ENCODE peak calls at places on chromosomes 16 and 17, in nine cellular contexts. E is body of pancreas, R is H1, Z is K562, F is breast epithelium, P is A549, U is vagina, Q is GM12878, W is tibial nerve. T is an unnamed sample.

GRCh38 chr16:68345351-68345810 is 34.6 kb downstream of the PRMT7 start:
- DNase-seq in P (no peak), Q (no peak), U (no peak), Z (no peak), R (no peak), W (no peak), F (no peak), E (no peak), T (no peak)

GRCh38 chr16:1989826-1990335 is at the start of gene SYNGR3:
- DNase-seq in F (no peak), Q (no peak), U (no peak), Z (peak), W (no peak), R (no peak), P (no peak), E (no peak), T (no peak)

GRCh38 chr16:81817789-81818304 is 38.8 kb downstream of the PLCG2 start:
- DNase-seq in P (no peak), Q (peak), Z (no peak), W (no peak), U (no peak), F (no peak), E (no peak), R (no peak), T (peak)

GRCh38 chr17:49218941-49219913 is 8.7 kb downstream of the ABI3 start:
- DNase-seq in Z (peak), P (no peak), U (no peak), W (no peak), F (no peak), E (no peak), R (no peak), Q (peak), T (peak)

GRCh38 chr17:73255671-73256181 is 6.0 kb downstream of the CPSF4L start:
- DNase-seq in Q (no peak), Z (peak), R (peak), F (no peak), W (no peak), P (peak), U (no peak), E (peak), T (peak)

GRCh38 chr17:67239597-67239996 is 5.4 kb downstream of the HELZ start:
- DNase-seq in Z (no peak), P (no peak), Q (no peak), F (no peak), U (no peak), W (no peak), R (no peak), E (no peak), T (no peak)

GRCh38 chr17:72575542-72576233 is 454.9 kb downstream of the SOX9 start:
- DNase-seq in Q (no peak), P (no peak), Z (no peak), F (no peak), U (no peak), R (no peak), E (no peak), W (no peak), T (no peak)

GRCh38 chr17:4786111-4786491 is at the start of gene VMO1:
- DNase-seq in Z (no peak), R (no peak), W (no peak), U (no peak), Q (no peak), F (no peak), P (no peak), E (peak), T (peak)

GRCh38 chr16:65098916-65099315 is 22.9 kb downstream of the CDH11 start:
- DNase-seq in Z (no peak), F (no peak), P (no peak), Q (no peak), U (no peak), R (no peak), W (no peak), E (no peak), T (no peak)

GRCh38 chr17:79942591-79943353 is 92.9 kb downstream of the TBC1D16 start:
- DNase-seq in P (no peak), U (no peak), E (no peak), F (peak), R (no peak), Z (no peak), Q (no peak), W (no peak), T (peak)

GRCh38 chr17:79800325-79801155 is 3.7 kb upstream of the CBX8 start:
- DNase-seq in E (no peak), U (no peak), W (no peak), Q (no peak), Z (no peak), R (no peak), P (no peak), F (no peak), T (peak)

GRCh38 chr16:12649356-12649755 is 154.3 kb downstream of the CPPED1 start:
- DNase-seq in W (no peak), P (no peak), Q (no peak), E (no peak), U (no peak), Z (no peak), R (no peak), F (no peak), T (no peak)

GRCh38 chr17:8016632-8017424 is 14.4 kb downstream of the GUCY2D start:
- DNase-seq in P (peak), R (peak), U (peak), F (no peak), Z (peak), Q (no peak), W (no peak), E (peak), T (peak)

GRCh38 chr17:37521821-37522220 is 32.1 kb downstream of the DUSP14 start:
- DNase-seq in F (no peak), Q (no peak), R (no peak), E (no peak), P (no peak), Z (no peak), U (no peak), W (no peak), T (no peak)

GRCh38 chr16:29962344-29962994 is 590 bp downstream of the TMEM219 start:
- DNase-seq in Z (no peak), Q (no peak), F (no peak), U (no peak), W (no peak), P (peak), E (no peak), R (no peak), T (peak)

GRCh38 chr17:79947351-79948031 is 88.2 kb downstream of the TBC1D16 start:
- DNase-seq in Q (no peak), W (no peak), E (no peak), P (no peak), U (no peak), Z (no peak), F (peak), R (no peak), T (no peak)

GRCh38 chr17:73311428-73311780 is 397 bp downstream of the CDC42EP4 start:
- DNase-seq in U (no peak), W (no peak), Z (peak), E (no peak), F (no peak), Q (no peak), R (no peak), P (no peak), T (no peak)

GRCh38 chr17:78804777-78805176 is 22.7 kb upstream of the CYTH1 start:
- DNase-seq in R (no peak), U (no peak), Q (no peak), P (no peak), E (no peak), F (no peak), Z (no peak), W (no peak), T (no peak)

GRCh38 chr16:87420401-87421368 is 28.5 kb downstream of the MAP1LC3B start:
- DNase-seq in U (no peak), W (no peak), F (no peak), Z (peak), P (no peak), E (no peak), Q (no peak), R (no peak), T (no peak)

GRCh38 chr17:82301916-82302497 is 15.4 kb downstream of the CD7 start:
- DNase-seq in P (no peak), W (no peak), F (no peak), Q (peak), R (no peak), Z (peak), U (no peak), E (no peak), T (peak)

GRCh38 chr17:78144146-78144719 is 2.0 kb upstream of the C17orf99 start:
- DNase-seq in Z (no peak), E (peak), R (no peak), W (peak), U (no peak), P (peak), Q (no peak), F (no peak), T (peak)

GRCh38 chr17:50364715-50365114 is 8.3 kb downstream of the MRPL27 start:
- DNase-seq in P (no peak), R (no peak), E (no peak), F (no peak), Q (no peak), U (no peak), W (no peak), Z (no peak), T (no peak)

GRCh38 chr17:37828313-37829124 is 83.7 kb upstream of the HNF1B start:
- DNase-seq in Z (peak), F (no peak), R (no peak), W (no peak), P (peak), Q (no peak), E (no peak), U (no peak), T (no peak)

GRCh38 chr16:50099957-50100648 is 34.3 kb downstream of the HEATR3 start:
- DNase-seq in Z (no peak), W (no peak), P (no peak), R (no peak), U (no peak), E (no peak), F (no peak), Q (no peak), T (no peak)

DNA sequence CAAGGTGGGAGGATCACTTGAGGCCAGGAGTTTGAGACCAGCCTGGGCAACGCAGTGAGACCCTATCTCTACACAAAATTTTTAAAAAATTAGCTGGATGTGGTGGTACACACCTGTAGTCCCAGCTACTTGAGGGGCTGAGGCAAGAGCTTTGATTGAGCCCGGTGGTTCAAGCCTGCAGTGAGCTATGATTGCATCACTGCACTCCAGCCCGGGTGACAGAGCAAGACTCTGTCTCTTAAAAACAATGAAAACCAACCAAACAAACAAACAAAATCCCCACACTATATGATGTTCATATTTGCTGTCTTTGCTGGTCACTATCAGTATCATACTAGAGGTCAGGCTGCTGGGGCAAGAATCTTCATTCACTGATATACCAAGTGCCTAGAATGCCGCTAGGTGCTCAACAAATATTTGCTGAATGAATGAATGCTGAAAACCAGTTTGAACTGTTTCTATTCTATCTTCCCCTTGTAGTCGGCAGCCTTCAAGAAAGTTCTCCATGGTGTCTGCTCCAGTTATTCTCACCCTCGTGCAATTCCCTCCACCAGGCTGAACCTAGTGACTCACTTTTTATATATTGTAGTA is 127.0 kb downstream of the IRX3 start:
- DNase-seq in R (no peak), F (no peak), W (no peak), Q (no peak), P (no peak), Z (no peak), E (no peak), U (no peak), T (no peak)
- H3K27ac ChIP-seq in R (no peak), F (no peak), W (no peak), Q (no peak), P (no peak), Z (no peak), E (no peak), U (no peak), T (no peak)

GRCh38 chr16:24915576-24915975 is 69.8 kb downstream of the SLC5A11 start:
- DNase-seq in Q (no peak), W (no peak), E (no peak), F (no peak), U (no peak), Z (no peak), R (no peak), P (no peak), T (no peak)
- TF ChIP-seq POLR2A in Q (peak), W (no peak), E (no peak), F (no peak), U (no peak), Z (no peak), R (no peak), P (no peak), T (no peak)

GRCh38 chr16:4664538-4665418 is 28.6 kb upstream of the NUDT16L1 start:
- DNase-seq in E (no peak), R (no peak), Q (no peak), U (no peak), W (no peak), P (peak), F (no peak), Z (no peak), T (peak)
- H3K27ac ChIP-seq in E (no peak), R (no peak), Q (peak), U (no peak), W (peak), P (peak), F (peak), Z (no peak), T (peak)

GRCh38 chr16:89646906-89647305 is 10.6 kb downstream of the CHMP1A start:
- DNase-seq in E (no peak), Z (no peak), W (no peak), U (no peak), F (no peak), Q (no peak), P (no peak), R (no peak), T (no peak)
- TF ChIP-seq POLR2A in E (no peak), Z (no peak), W (no peak), U (no peak), F (no peak), Q (no peak), P (no peak), R (no peak), T (no peak)

GRCh38 chr17:57939797-57940196 is 15.4 kb downstream of the CUEDC1 start:
- DNase-seq in W (no peak), P (no peak), U (no peak), Z (no peak), Q (peak), F (no peak), R (no peak), E (no peak), T (peak)
- H3K27ac ChIP-seq in W (no peak), P (peak), U (no peak), Z (no peak), Q (no peak), F (peak), R (no peak), E (peak), T (peak)

T was measured in transverse colon.